ENCODE peak calls at places on chromosomes 7 and 10, in six cellular contexts. A is type B pancreatic cell, P is neural crest cell, D is fibroblast of lung, O is coronary artery, K is A549. X is an unnamed sample.

GRCh38 chr10:42783181-42783549 is 570 bp downstream of the BMS1 start:
- DNase-seq in A (no peak), P (no peak), D (peak), O (no peak), K (peak), X (no peak)

GRCh38 chr10:110394296-110394695 is 89.6 kb upstream of the SMNDC1 start:
- DNase-seq in A (no peak), P (no peak), D (no peak), O (no peak), K (no peak), X (no peak)

GRCh38 chr7:1534330-1535099 is 4.0 kb downstream of the MAFK start:
- DNase-seq in A (no peak), P (no peak), D (no peak), O (peak), K (peak), X (no peak)

GRCh38 chr10:35533565-35533964 is 71.6 kb upstream of the GJD4 start:
- DNase-seq in A (no peak), P (no peak), D (peak), O (no peak), K (no peak), X (no peak)

GRCh38 chr7:22457471-22457870 is 42.5 kb downstream of the STEAP1B start:
- DNase-seq in A (no peak), P (no peak), D (no peak), O (no peak), K (no peak), X (no peak)

GRCh38 chr10:50501899-50502556 is 121.7 kb downstream of the SGMS1 start:
- DNase-seq in A (no peak), P (no peak), D (no peak), O (no peak), K (peak), X (no peak)

GRCh38 chr7:155587486-155587885 is 41.1 kb upstream of the CNPY1 start:
- DNase-seq in A (no peak), P (no peak), D (no peak), O (no peak), K (no peak), X (no peak)

GRCh38 chr10:104345512-104345911 is 7.2 kb upstream of the ITPRIP start:
- DNase-seq in A (no peak), P (no peak), D (no peak), O (no peak), K (no peak), X (no peak)

GRCh38 chr10:120422459-120422858 is 34.6 kb upstream of the PLPP4 start:
- DNase-seq in A (no peak), P (no peak), D (peak), O (no peak), K (no peak), X (no peak)

GRCh38 chr10:133442191-133442966 is 11.4 kb upstream of the SCART1 start:
- DNase-seq in A (peak), P (no peak), D (no peak), O (peak), K (no peak), X (no peak)

GRCh38 chr10:123149568-123150228 is 1.8 kb downstream of the HMX2 start:
- DNase-seq in A (no peak), P (no peak), D (peak), O (no peak), K (no peak), X (peak)

GRCh38 chr10:128722947-128723346 is 596.7 kb upstream of the MKI67 start:
- DNase-seq in A (no peak), P (no peak), D (no peak), O (no peak), K (no peak), X (no peak)

GRCh38 chr10:114767589-114768393 is 53.8 kb upstream of the FHIP2A start:
- DNase-seq in A (no peak), P (no peak), D (no peak), O (no peak), K (no peak), X (peak)

GRCh38 chr7:31066516-31067130 is 14.5 kb downstream of the ADCYAP1R1 start:
- DNase-seq in A (no peak), P (no peak), D (no peak), O (no peak), K (no peak), X (no peak)

GRCh38 chr10:18328941-18329340 is 188.7 kb downstream of the CACNB2 start:
- DNase-seq in A (no peak), P (no peak), D (no peak), O (no peak), K (no peak), X (no peak)

GRCh38 chr7:116377721-116378120 is 121.8 kb upstream of the CAV2 start:
- DNase-seq in A (no peak), P (no peak), D (no peak), O (no peak), K (no peak), X (no peak)

GRCh38 chr10:22133640-22134624 is 83.9 kb downstream of the EBLN1 start:
- DNase-seq in A (no peak), P (no peak), D (no peak), O (no peak), K (no peak), X (no peak)

GRCh38 chr10:114879541-114880158 is 58.1 kb downstream of the FHIP2A start:
- DNase-seq in A (no peak), P (peak), D (peak), O (no peak), K (peak), X (no peak)

GRCh38 chr7:18901881-18902280 is 215.6 kb downstream of the TWIST1 start:
- DNase-seq in A (no peak), P (no peak), D (no peak), O (no peak), K (no peak), X (no peak)

GRCh38 chr7:26681819-26682418 is 182.5 kb downstream of the SKAP2 start:
- DNase-seq in A (no peak), P (no peak), D (peak), O (no peak), K (peak), X (no peak)

GRCh38 chr7:44257618-44258422 is 57.0 kb downstream of the YKT6 start:
- DNase-seq in A (no peak), P (peak), D (peak), O (peak), K (peak), X (no peak)

GRCh38 chr10:132802694-132803320 is 16.9 kb upstream of the NKX6-2 start:
- DNase-seq in A (no peak), P (no peak), D (no peak), O (no peak), K (no peak), X (no peak)

GRCh38 chr10:88209837-88210552 is 346.6 kb downstream of the PTEN start:
- DNase-seq in A (no peak), P (no peak), D (no peak), O (no peak), K (no peak), X (no peak)

GRCh38 chr10:79067241-79068202 is 1.2 kb upstream of the ZMIZ1 start:
- DNase-seq in A (peak), P (peak), D (peak), O (peak), K (peak), X (peak)

GRCh38 chr7:49486974-49487919 is 286.2 kb upstream of the VWC2 start:
- DNase-seq in A (no peak), P (no peak), D (no peak), O (no peak), K (no peak), X (no peak)

GRCh38 chr10:43078986-43079273 is 2.1 kb downstream of the RET start:
- DNase-seq in A (no peak), P (peak), D (no peak), O (no peak), K (peak), X (peak)

GRCh38 chr10:133455196-133455595 is 1.5 kb downstream of the SCART1 start:
- DNase-seq in A (peak), P (no peak), D (no peak), O (no peak), K (no peak), X (no peak)

GRCh38 chr7:120740348-120740747 is 117.6 kb downstream of the TSPAN12 start:
- DNase-seq in A (no peak), P (no peak), D (peak), O (no peak), K (no peak), X (no peak)

GRCh38 chr10:92052088-92052487 is 128.5 kb downstream of the BTAF1 start:
- DNase-seq in A (no peak), P (no peak), D (no peak), O (no peak), K (no peak), X (no peak)

GRCh38 chr7:43803865-43804264 is 45.4 kb downstream of the BLVRA start:
- DNase-seq in A (no peak), P (no peak), D (no peak), O (no peak), K (no peak), X (no peak)

GRCh38 chr10:111113961-111114830 is 37.4 kb downstream of the ADRA2A start:
- DNase-seq in A (peak), P (no peak), D (peak), O (peak), K (no peak), X (no peak)

GRCh38 chr7:25846722-25847121 is 305.3 kb upstream of the NFE2L3 start:
- DNase-seq in A (no peak), P (no peak), D (peak), O (peak), K (no peak), X (no peak)

GRCh38 chr7:39937366-39938153 is 12.5 kb upstream of the CDK13 start:
- DNase-seq in A (no peak), P (no peak), D (no peak), O (no peak), K (no peak), X (no peak)

GRCh38 chr7:56033671-56034432 is 17.4 kb downstream of the PSPH start:
- DNase-seq in A (peak), P (peak), D (peak), O (peak), K (peak), X (peak)
- TF ChIP-seq CTCF in A (peak), P (peak), D (peak), O (no peak), K (peak), X (peak)

GRCh38 chr10:70053896-70054641 is 1.4 kb downstream of the MACROH2A2 start:
- DNase-seq in A (peak), P (peak), D (peak), O (no peak), K (peak), X (peak)
- TF ChIP-seq CTCF in A (peak), P (peak), D (no peak), O (no peak), K (peak), X (peak)

DNA sequence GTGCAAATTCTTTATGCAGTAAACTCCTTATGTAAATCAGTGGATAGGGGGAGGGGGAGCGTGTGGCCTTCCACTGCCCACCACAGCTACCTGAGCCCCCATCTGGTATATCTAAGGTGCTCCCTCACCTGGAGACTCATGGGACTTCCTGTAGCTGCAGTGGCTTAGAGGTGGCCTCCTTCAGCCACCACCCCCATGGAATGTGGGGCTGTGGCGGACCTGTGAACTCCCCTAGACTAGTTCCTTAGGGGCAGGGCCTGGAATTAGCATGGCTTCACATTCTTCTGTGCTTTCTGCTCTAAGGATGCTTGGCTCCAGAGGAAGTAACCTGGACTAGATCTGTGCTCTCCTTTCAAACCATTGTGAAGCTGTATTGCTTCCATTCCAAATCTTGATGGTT is 550.5 kb upstream of the COBL start:
- DNase-seq in A (no peak), P (no peak), D (no peak), O (no peak), K (no peak), X (no peak)
- TF ChIP-seq CTCF in A (no peak), P (no peak), D (no peak), O (no peak), K (no peak), X (no peak)

DNA sequence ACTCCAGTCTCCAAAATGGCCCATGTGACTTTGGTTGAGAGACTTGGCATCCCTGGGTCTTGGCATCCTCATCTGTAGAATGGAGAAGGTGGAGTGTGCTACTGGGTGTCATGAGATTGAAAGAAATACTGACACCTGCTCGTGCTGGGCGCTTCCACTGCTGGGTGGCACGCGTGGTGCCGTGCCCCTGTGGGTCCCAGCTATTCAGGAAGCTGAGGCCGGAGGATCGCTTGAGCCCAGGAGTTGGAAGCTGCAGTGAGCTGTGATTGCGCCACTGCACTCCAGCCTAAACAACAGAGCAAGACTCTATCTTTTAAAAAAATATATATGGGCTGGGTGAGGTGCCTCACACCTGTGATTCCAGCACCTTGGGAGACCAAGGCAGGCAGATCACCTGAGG is 53.1 kb downstream of the NPTX2 start:
- DNase-seq in A (no peak), P (no peak), D (no peak), O (no peak), K (no peak), X (no peak)
- TF ChIP-seq CTCF in A (no peak), P (no peak), D (no peak), O (no peak), K (no peak), X (no peak)

X was measured in progenitor cell of endocrine pancreas.